ENCODE peak calls at places on chromosomes 13 and 19, in seven cellular contexts. B is neuronal stem cell; S is NCI-H187 treated with DMSO at 0.1 percent for 48 hours; G is H7; H is AG20443; Q is stimulated activated CD8-positive, alpha-beta memory T cell treated with anti-CD3 and anti-CD28 coated beads, Interleukin-15, amount 100 ng/mL, for 24 hours; U is psoas muscle. N is an unnamed sample.

GRCh38 chr19:35373492-35373891 is 2.6 kb downstream of the GPR42 start:
- DNase-seq in B (no peak), U (no peak), G (no peak), H (no peak), S (no peak), Q (no peak), N (no peak)

GRCh38 chr19:13207237-13208130 is 57.3 kb downstream of the IER2 start:
- DNase-seq in Q (no peak), B (no peak), S (no peak), U (peak; percentile 69), H (peak; percentile 92), G (peak; percentile 79), N (no peak)

GRCh38 chr19:4028334-4029246 is 21.1 kb downstream of the PIAS4 start:
- DNase-seq in G (no peak), Q (no peak), S (no peak), H (no peak), U (no peak), B (no peak), N (no peak)

GRCh38 chr13:73497430-73497829 is 438.6 kb downstream of the KLF5 start:
- DNase-seq in B (no peak), G (no peak), H (no peak), Q (no peak), U (no peak), S (no peak), N (no peak)

GRCh38 chr19:28239270-28239669 is 973.7 kb downstream of the UQCRFS1 start:
- DNase-seq in H (no peak), S (no peak), U (no peak), G (peak; percentile 75), B (peak; percentile 37), Q (no peak), N (no peak)

GRCh38 chr13:69363360-69363759 is 744.3 kb upstream of the ATXN8OS start:
- DNase-seq in B (no peak), U (no peak), Q (no peak), G (no peak), H (no peak), S (no peak), N (no peak)

GRCh38 chr13:108961542-108962125 is 332.2 kb downstream of the MYO16 start:
- DNase-seq in H (peak; percentile 41), Q (no peak), S (peak; percentile 45), G (peak; percentile 34), U (no peak), B (peak; percentile 57), N (peak; percentile 83)

GRCh38 chr19:19420570-19421301 is 15.3 kb downstream of the GATAD2A start:
- DNase-seq in U (no peak), G (no peak), H (no peak), B (no peak), Q (no peak), S (no peak), N (no peak)

GRCh38 chr13:99971576-99972189 is at the start of gene ZIC5:
- DNase-seq in H (no peak), Q (no peak), G (peak; percentile 93), B (peak; percentile 89), U (no peak), S (no peak), N (no peak)

GRCh38 chr19:37699057-37699456 is 20.5 kb downstream of the ZNF607 start:
- DNase-seq in G (no peak), Q (no peak), U (no peak), H (no peak), S (no peak), B (no peak), N (no peak)

GRCh38 chr19:49155005-49155826 is at the start of gene HRC:
- DNase-seq in U (peak; percentile 91), S (no peak), Q (no peak), H (no peak), B (no peak), G (peak; percentile 56), N (no peak)

GRCh38 chr19:14162871-14163297 is 26.5 kb upstream of the ASF1B start:
- DNase-seq in Q (no peak), G (no peak), U (no peak), B (no peak), H (no peak), S (no peak), N (no peak)

GRCh38 chr13:30145709-30146367 is 161.5 kb downstream of the KATNAL1 start:
- DNase-seq in B (no peak), U (no peak), G (no peak), S (no peak), H (no peak), Q (no peak), N (no peak)

GRCh38 chr19:3238066-3238561 is 13.7 kb downstream of the CELF5 start:
- DNase-seq in H (no peak), G (no peak), U (no peak), Q (no peak), S (no peak), B (no peak), N (no peak)

GRCh38 chr13:33711441-33711840 is 106.5 kb upstream of the RFC3 start:
- DNase-seq in S (no peak), U (no peak), Q (no peak), H (no peak), B (no peak), G (no peak), N (no peak)

GRCh38 chr19:30604657-30605056 is 232.5 kb downstream of the ZNF536 start:
- DNase-seq in U (no peak), S (no peak), G (no peak), B (no peak), Q (no peak), H (no peak), N (no peak)

GRCh38 chr19:12994701-12995595 is at the start of gene NFIX:
- DNase-seq in S (no peak), G (no peak), U (peak; percentile 89), H (peak; percentile 84), Q (no peak), B (no peak), N (no peak)

GRCh38 chr13:86882835-86883234 is 788.3 kb upstream of the SLITRK5 start:
- DNase-seq in S (no peak), G (no peak), Q (no peak), U (no peak), H (no peak), B (no peak), N (no peak)

GRCh38 chr19:14731200-14731599 is 41.4 kb downstream of the ZNF333 start:
- DNase-seq in G (no peak), H (no peak), S (no peak), U (no peak), B (no peak), Q (no peak), N (no peak)

GRCh38 chr13:80901111-80902014 is 560.4 kb upstream of the SPRY2 start:
- DNase-seq in G (no peak), S (no peak), Q (no peak), H (no peak), B (no peak), U (no peak), N (no peak)

GRCh38 chr19:51798958-51799310 is 4.0 kb downstream of the FPR3 start:
- DNase-seq in B (no peak), G (no peak), S (no peak), H (no peak), Q (no peak), U (peak; percentile 58), N (no peak)

GRCh38 chr13:111485491-111486250 is 165.2 kb downstream of the TEX29 start:
- DNase-seq in S (no peak), Q (no peak), G (no peak), U (no peak), H (no peak), B (no peak), N (no peak)

GRCh38 chr19:56837892-56838679 is 2.4 kb downstream of the PEG3 start:
- DNase-seq in S (no peak), H (no peak), B (peak; percentile 75), U (peak; percentile 78), G (peak; percentile 29), Q (no peak), N (no peak)

GRCh38 chr19:6765738-6766356 is 1.4 kb downstream of the SH2D3A start:
- DNase-seq in G (peak; percentile 87), S (no peak), H (no peak), Q (no peak), B (no peak), U (no peak), N (peak; percentile 50)

GRCh38 chr19:29376855-29377354 is 148.9 kb upstream of the VSTM2B start:
- DNase-seq in B (no peak), H (no peak), S (no peak), Q (no peak), G (peak; percentile 11), U (no peak), N (no peak)

GRCh38 chr19:2015611-2015950 is at the start of gene BTBD2:
- DNase-seq in B (peak; percentile 32), Q (peak; percentile 32), H (peak; percentile 80), S (peak; percentile 52), U (peak; percentile 79), G (no peak), N (peak; percentile 61)

GRCh38 chr13:42137856-42138537 is 89.5 kb downstream of the DGKH start:
- DNase-seq in Q (no peak), S (no peak), H (no peak), U (no peak), B (no peak), G (no peak), N (no peak)

GRCh38 chr13:54433511-54434206 is 1405.0 kb downstream of the OLFM4 start:
- DNase-seq in S (peak; percentile 56), B (no peak), G (no peak), Q (no peak), U (no peak), H (no peak), N (peak; percentile 34)